ENCODE peak calls at places on chromosomes 4 and X, in seven cellular contexts. Y is mammary epithelial cell, Q is body of pancreas, B is foreskin fibroblast, T is HepG2, X is tibial nerve, U is left ventricle myocardium inferior. V is an unnamed sample.

GRCh38 chr4:4461850-4462249 is 74.9 kb downstream of the NSG1 start:
- DNase-seq in U (no peak), Q (peak), Y (no peak), X (no peak), T (peak), B (no peak), V (no peak)

GRCh38 chr4:124745988-124746801 is 33.7 kb upstream of the ANKRD50 start:
- DNase-seq in T (no peak), X (no peak), U (no peak), B (no peak), Y (no peak), Q (peak), V (no peak)

GRCh38 chrX:102746134-102746584 is 25.6 kb downstream of the GPRASP3 start:
- DNase-seq in X (no peak), B (peak), Y (no peak), U (peak), T (no peak), Q (peak), V (no peak)

GRCh38 chr4:113112341-113112978 is 63.0 kb downstream of the ANK2 start:
- DNase-seq in X (no peak), T (no peak), Q (no peak), U (no peak), B (no peak), Y (no peak), V (no peak)

GRCh38 chr4:151667025-151667424 is 93.8 kb downstream of the GATB start:
- DNase-seq in B (peak), X (no peak), U (no peak), T (no peak), Q (no peak), Y (no peak), V (no peak)

GRCh38 chr4:183200453-183200852 is 101.4 kb downstream of the WWC2 start:
- DNase-seq in X (no peak), Y (peak), U (peak), Q (peak), B (peak), T (no peak), V (no peak)

GRCh38 chr4:27043200-27043599 is 182.6 kb downstream of the STIM2 start:
- DNase-seq in T (peak), Q (no peak), U (no peak), X (no peak), B (no peak), Y (no peak), V (no peak)

GRCh38 chr4:188534917-188535316 is 395.7 kb downstream of the TRIML1 start:
- DNase-seq in Y (no peak), B (no peak), X (no peak), T (peak), U (no peak), Q (peak), V (no peak)

GRCh38 chr4:5998333-5998936 is 19.8 kb downstream of the C4orf50 start:
- DNase-seq in U (no peak), B (peak), T (peak), Y (peak), X (no peak), Q (peak), V (no peak)

GRCh38 chrX:65689377-65689776 is 21.9 kb downstream of the MSN start:
- DNase-seq in U (no peak), B (no peak), Q (no peak), X (no peak), T (no peak), Y (peak), V (no peak)

GRCh38 chr4:11801466-11802446 is 373.1 kb upstream of the HS3ST1 start:
- DNase-seq in T (no peak), Q (no peak), B (no peak), Y (no peak), U (no peak), X (no peak), V (no peak)

GRCh38 chr4:154441124-154441523 is 50.5 kb downstream of the DCHS2 start:
- DNase-seq in Q (no peak), Y (no peak), X (no peak), U (no peak), B (no peak), T (no peak), V (no peak)

GRCh38 chr4:151226004-151226932 is 50.7 kb upstream of the PRSS48 start:
- DNase-seq in U (no peak), B (peak), T (no peak), X (no peak), Y (peak), Q (no peak), V (no peak)

GRCh38 chr4:128571747-128572146 is 237.8 kb upstream of the JADE1 start:
- DNase-seq in U (no peak), B (peak), Q (peak), X (no peak), T (no peak), Y (peak), V (no peak)

GRCh38 chrX:95907081-95907480 is 777.6 kb upstream of the DIAPH2 start:
- DNase-seq in X (no peak), Q (no peak), T (no peak), B (no peak), U (no peak), Y (no peak), V (no peak)

GRCh38 chr4:110467400-110467799 is 8.6 kb upstream of the ENPEP start:
- DNase-seq in Y (no peak), U (no peak), T (no peak), X (no peak), Q (no peak), B (no peak), V (no peak)

GRCh38 chr4:182475539-182475938 is 232.3 kb downstream of the TENM3 start:
- DNase-seq in T (no peak), B (no peak), U (no peak), Y (peak), Q (no peak), X (no peak), V (no peak)

GRCh38 chr4:77488882-77489281 is 116.7 kb upstream of the CXCL13 start:
- DNase-seq in X (no peak), Y (no peak), U (no peak), T (no peak), Q (no peak), B (no peak), V (no peak)

GRCh38 chr4:39469429-39470077 is 10.7 kb downstream of the LIAS start:
- DNase-seq in Q (peak), T (peak), U (no peak), B (peak), X (no peak), Y (peak), V (no peak)

GRCh38 chr4:64713256-64713840 is 304.1 kb upstream of the TECRL start:
- DNase-seq in Y (peak), Q (no peak), U (no peak), T (peak), X (no peak), B (no peak), V (no peak)

GRCh38 chr4:172514801-172515200 is 653.8 kb upstream of the GALNT7 start:
- DNase-seq in Y (no peak), Q (no peak), X (no peak), U (no peak), T (no peak), B (no peak), V (no peak)

GRCh38 chr4:76197001-76197743 is 16.5 kb downstream of the SCARB2 start:
- DNase-seq in X (no peak), B (no peak), Y (peak), U (no peak), T (no peak), Q (no peak), V (no peak)

GRCh38 chr4:163492951-163493504 is 1.5 kb upstream of the TMA16 start:
- DNase-seq in Y (no peak), B (no peak), U (no peak), X (no peak), Q (no peak), T (no peak), V (no peak)

GRCh38 chr4:98447648-98448047 is 186.5 kb downstream of the RAP1GDS1 start:
- DNase-seq in T (no peak), Q (no peak), U (no peak), B (no peak), Y (peak), X (no peak), V (no peak)

GRCh38 chr4:20297800-20298199 is 46.1 kb downstream of the SLIT2 start:
- DNase-seq in Y (no peak), X (no peak), T (no peak), Q (no peak), U (no peak), B (no peak), V (no peak)

GRCh38 chr4:20301161-20301560 is 49.5 kb downstream of the SLIT2 start:
- DNase-seq in Q (no peak), B (no peak), T (no peak), X (no peak), U (no peak), Y (no peak), V (no peak)

GRCh38 chr4:20298986-20299385 is 47.3 kb downstream of the SLIT2 start:
- DNase-seq in B (no peak), U (no peak), Q (no peak), T (no peak), Y (no peak), X (no peak), V (no peak)

GRCh38 chr4:20297246-20297645 is 45.5 kb downstream of the SLIT2 start:
- DNase-seq in Y (no peak), X (no peak), B (no peak), U (no peak), T (no peak), Q (no peak), V (no peak)

DNA sequence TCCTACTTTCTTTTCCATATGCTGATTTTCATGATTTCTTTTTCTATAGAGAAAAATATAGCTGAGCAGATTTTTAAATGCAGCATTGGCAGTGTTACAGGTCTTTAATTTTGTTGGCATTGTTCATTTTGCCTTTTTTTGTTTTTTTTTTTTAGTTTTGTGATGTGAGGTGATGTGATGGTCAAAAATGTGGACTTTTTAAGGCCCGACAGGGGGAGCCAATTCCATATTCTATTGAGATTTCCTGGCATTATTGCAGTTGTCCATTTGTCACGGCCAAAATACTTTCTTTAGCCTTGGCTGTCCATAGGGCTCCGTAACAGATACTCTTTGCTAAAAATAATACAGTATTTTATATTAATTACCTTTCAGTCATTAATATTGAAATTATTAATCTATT is 47.8 kb downstream of the SLIT2 start:
- DNase-seq in T (peak), U (no peak), Q (peak), Y (no peak), X (no peak), B (no peak), V (no peak)
- TF ChIP-seq CTCF in T (no peak), U (peak), Q (no peak), Y (peak), X (peak), B (peak), V (no peak)

DNA sequence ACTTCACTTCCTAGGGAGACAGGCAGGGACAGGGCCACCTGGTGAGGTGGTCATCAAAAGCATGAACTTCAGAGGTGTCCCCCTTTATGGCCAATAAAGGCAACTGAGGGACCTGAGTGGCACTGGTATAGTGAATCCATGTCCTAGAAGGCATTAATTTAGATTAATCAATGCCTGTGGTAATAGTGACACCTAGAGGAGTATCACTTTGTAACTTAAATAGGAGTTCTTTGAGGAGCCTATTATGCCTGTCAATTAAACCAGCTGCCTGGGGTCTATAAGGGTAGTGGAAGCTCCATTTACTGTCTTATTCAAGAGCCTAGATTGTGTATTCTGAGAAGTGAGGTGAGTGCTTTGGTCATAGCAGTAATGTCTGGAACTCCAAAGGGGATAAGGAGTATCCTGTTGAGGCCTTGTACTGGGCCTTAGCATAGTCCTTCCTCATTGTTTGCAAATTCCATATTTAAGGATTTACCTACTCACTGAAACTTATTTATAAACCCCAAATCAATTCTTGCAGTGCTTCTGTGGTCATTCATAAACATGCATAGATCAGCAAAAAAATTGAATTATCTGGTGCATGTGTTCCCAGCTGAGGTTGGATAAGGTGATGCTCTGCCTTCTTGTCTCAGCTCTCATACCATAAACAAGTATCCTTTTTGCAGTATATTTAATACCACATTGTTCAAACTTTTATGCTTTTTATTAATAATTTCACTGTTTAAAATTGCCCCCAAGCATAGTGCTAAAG is 213.8 kb upstream of the RADX start:
- DNase-seq in T (no peak), X (no peak), Q (no peak), B (no peak), U (no peak), Y (peak), V (no peak)
- TF ChIP-seq CTCF in T (peak), X (no peak), Q (no peak), B (no peak), U (peak), Y (peak), V (no peak)

GRCh38 chrX:42678133-42678532 is 99.8 kb downstream of the PPP1R2C start:
- DNase-seq in T (no peak), Y (peak), X (no peak), U (no peak), B (no peak), Q (peak), V (no peak)
- TF ChIP-seq CTCF in T (no peak), Y (peak), X (no peak), U (peak), B (no peak), Q (no peak), V (no peak)

GRCh38 chr4:80156410-80156809 is 40.9 kb upstream of the PRDM8 start:
- DNase-seq in X (no peak), B (no peak), T (no peak), U (no peak), Y (no peak), Q (no peak), V (no peak)

GRCh38 chr4:80165855-80166254 is 31.4 kb upstream of the PRDM8 start:
- DNase-seq in Q (no peak), X (no peak), B (no peak), T (no peak), Y (no peak), U (no peak), V (no peak)

GRCh38 chr4:80162418-80162817 is 34.9 kb upstream of the PRDM8 start:
- DNase-seq in T (no peak), Y (no peak), X (no peak), U (no peak), B (no peak), Q (no peak), V (no peak)

DNA sequence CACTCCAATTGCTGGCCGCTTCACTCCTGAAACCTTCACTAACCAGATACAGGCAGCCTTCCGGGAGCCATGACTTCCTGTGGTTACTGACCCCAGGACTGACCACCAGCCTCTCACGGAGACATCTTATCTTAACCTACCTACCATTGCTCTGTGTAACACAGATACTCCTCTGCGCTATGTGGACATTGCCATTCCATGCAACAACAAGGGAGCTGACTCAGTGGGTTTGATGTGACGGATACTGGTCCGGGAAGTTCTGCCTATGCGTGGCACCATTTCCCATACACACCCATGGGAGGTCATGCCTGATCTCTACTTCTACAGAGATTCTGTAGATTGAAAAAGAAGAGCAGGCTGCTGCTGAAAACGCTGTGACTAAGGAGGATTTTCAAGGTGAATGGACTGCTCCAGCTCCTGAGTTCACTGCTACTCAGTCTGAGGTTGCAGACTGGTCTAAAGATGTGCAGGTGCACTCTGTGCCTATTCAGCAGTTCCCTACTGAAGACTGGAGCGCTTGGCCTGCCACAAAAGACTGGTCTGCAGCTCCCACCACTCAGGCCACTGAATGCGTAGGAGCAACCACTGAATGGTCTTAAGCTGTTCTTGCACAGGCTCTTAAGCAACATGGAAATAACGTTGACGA is 35.8 kb upstream of the PRDM8 start:
- DNase-seq in Y (no peak), B (no peak), U (no peak), X (no peak), Q (no peak), T (no peak), V (no peak)
- TF ChIP-seq CTCF in Y (no peak), B (no peak), U (no peak), X (no peak), Q (no peak), T (no peak), V (no peak)

DNA sequence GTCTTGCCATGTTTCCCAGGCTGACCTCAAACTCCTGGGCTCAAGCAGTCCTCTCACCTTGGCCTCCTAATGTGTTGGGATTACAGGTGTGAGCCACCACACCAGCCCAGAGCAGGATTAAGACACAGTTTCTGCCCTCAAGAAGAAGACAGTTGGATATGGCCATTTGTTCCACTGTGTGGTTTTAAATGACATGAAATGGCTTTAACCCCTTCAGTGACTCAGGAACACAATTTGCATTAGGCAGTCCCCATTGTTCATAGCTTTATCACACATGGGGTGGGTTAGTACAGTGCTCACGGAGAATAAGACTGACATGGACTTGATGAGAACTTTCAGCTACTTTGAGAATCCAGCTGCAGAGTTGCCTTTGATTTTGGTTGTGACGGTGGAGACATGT is 60.4 kb downstream of the ARX start:
- DNase-seq in U (no peak), B (no peak), Y (no peak), X (no peak), Q (no peak), T (no peak), V (no peak)
- TF ChIP-seq CTCF in U (no peak), B (no peak), Y (no peak), X (no peak), Q (no peak), T (no peak), V (no peak)

GRCh38 chrX:12910424-12910823 is 4.0 kb downstream of the TLR8 start:
- DNase-seq in Y (no peak), U (no peak), X (no peak), T (no peak), B (no peak), Q (no peak), V (no peak)
- TF ChIP-seq CTCF in Y (no peak), U (no peak), X (no peak), T (no peak), B (no peak), Q (no peak), V (no peak)

GRCh38 chr4:34953145-34953799 is 1291.0 kb downstream of the ARAP2 start:
- DNase-seq in U (no peak), X (no peak), T (peak), Y (no peak), B (no peak), Q (no peak), V (no peak)
- TF ChIP-seq CTCF in U (no peak), X (no peak), T (peak), Y (no peak), B (peak), Q (no peak), V (no peak)

GRCh38 chrX:130543603-130544002 is 141.8 kb downstream of the RBMX2 start:
- DNase-seq in T (no peak), B (no peak), Y (no peak), U (no peak), X (no peak), Q (no peak), V (no peak)
- TF ChIP-seq CTCF in T (no peak), B (no peak), Y (no peak), U (no peak), X (no peak), Q (no peak), V (no peak)

GRCh38 chr4:103786593-103786992 is 66.8 kb upstream of the TACR3 start:
- DNase-seq in T (no peak), U (no peak), Y (no peak), Q (no peak), X (no peak), B (no peak), V (no peak)

GRCh38 chr4:103787057-103787456 is 67.3 kb upstream of the TACR3 start:
- DNase-seq in Q (no peak), B (no peak), T (no peak), U (no peak), X (no peak), Y (no peak), V (no peak)

GRCh38 chr4:103786014-103786413 is 66.2 kb upstream of the TACR3 start:
- DNase-seq in B (peak), Y (peak), T (peak), Q (no peak), U (no peak), X (no peak), V (no peak)
- TF ChIP-seq CTCF in B (peak), Y (peak), T (peak), Q (no peak), U (peak), X (no peak), V (no peak)

DNA sequence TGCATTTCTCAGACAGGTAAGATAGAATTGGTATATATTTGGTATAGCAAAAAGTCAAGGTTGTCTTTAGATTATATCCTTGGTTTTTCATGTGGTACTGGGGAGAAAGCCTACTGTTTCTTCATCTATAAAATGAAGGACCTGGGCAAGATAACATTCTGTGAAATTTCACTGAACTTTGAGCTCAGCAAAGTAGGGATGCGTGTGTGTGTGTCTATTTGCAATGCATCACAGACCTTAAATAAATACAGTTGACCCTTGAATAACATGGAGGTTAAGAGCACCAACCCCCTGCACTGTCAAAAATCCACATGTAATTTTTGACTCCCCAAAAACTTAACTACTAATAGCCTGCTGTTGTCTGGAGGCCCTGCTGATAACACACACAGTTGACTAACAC is 25.2 kb downstream of the TET2 start:
- DNase-seq in X (no peak), T (peak), U (no peak), B (no peak), Q (no peak), Y (no peak), V (no peak)
- TF ChIP-seq CTCF in X (no peak), T (no peak), U (no peak), B (no peak), Q (no peak), Y (no peak), V (no peak)

V was measured in omental fat pad.